ENCODE peak calls at places on chromosomes 11 and 22, in nine cellular contexts. U is A549; I is left lung; C is sciatic nerve; B is left lobe of liver; G is activated T-cell treated with anti-CD3 and anti-CD28 coated beads, Interleukin-2, amount 50 U/mL, for 4 hours; A is upper lobe of left lung; Q is aorta; Y is IMR-90. D is an unnamed sample.

GRCh38 chr22:22824340-22825212 is 63.0 kb upstream of the IGLL5 start:
- ATAC-seq in U (no peak), I (no peak), C (no peak), B (no peak), G (no peak), A (no peak), Q (no peak), Y (no peak), D (no peak)

GRCh38 chr11:76232026-76232665 is 25.8 kb upstream of the WNT11 start:
- ATAC-seq in U (no peak), I (no peak), C (no peak), B (no peak), G (no peak), A (no peak), Q (no peak), Y (no peak), D (no peak)

GRCh38 chr22:35563211-35563610 is 22.6 kb downstream of the RASD2 start:
- ATAC-seq in U (no peak), I (no peak), C (no peak), B (no peak), G (no peak), A (no peak), Q (no peak), Y (no peak), D (no peak)

GRCh38 chr11:123233978-123234340 is 38.9 kb upstream of the CLMP start:
- ATAC-seq in U (no peak), I (no peak), C (no peak), B (no peak), G (no peak), A (no peak), Q (no peak), Y (no peak), D (no peak)

GRCh38 chr11:70176940-70177689 is 26.0 kb upstream of the FADD start:
- ATAC-seq in U (peak; percentile 87), I (peak; percentile 59), C (no peak), B (peak; percentile 83), G (no peak), A (peak; percentile 45), Q (peak; percentile 8), Y (no peak), D (peak; percentile 53)

GRCh38 chr22:39936523-39937145 is 23.6 kb upstream of the TMA7B start:
- ATAC-seq in U (no peak), I (no peak), C (no peak), B (no peak), G (no peak), A (no peak), Q (no peak), Y (no peak), D (no peak)

GRCh38 chr11:109275931-109276330 is 146.1 kb upstream of the C11orf87 start:
- ATAC-seq in U (no peak), I (no peak), C (no peak), B (no peak), G (no peak), A (no peak), Q (no peak), Y (no peak), D (no peak)

GRCh38 chr11:117572671-117573070 is 224.3 kb downstream of the DSCAML1 start:
- ATAC-seq in U (no peak), I (no peak), C (no peak), B (no peak), G (no peak), A (no peak), Q (no peak), Y (no peak), D (no peak)

D was measured in esophagus mucosa.